ENCODE peak calls at places on chromosomes 6 and 20, in four cellular contexts. N, P, C and L are unnamed samples.

GRCh38 chr6:19311786-19312185 is 525.4 kb upstream of the ID4 start:
- DNase-seq in N (peak; percentile 31), P (no peak), C (no peak), L (no peak)

GRCh38 chr6:169691260-169691659 is 10.6 kb downstream of the WDR27 start:
- DNase-seq in N (no peak), P (no peak), C (no peak), L (no peak)

GRCh38 chr20:43689165-43689564 is 22.3 kb downstream of the MYBL2 start:
- DNase-seq in N (no peak), P (no peak), C (no peak), L (no peak)

GRCh38 chr6:89073014-89073620 is 7.4 kb upstream of the PNRC1 start:
- DNase-seq in N (no peak), P (no peak), C (peak; percentile 57), L (no peak)

GRCh38 chr6:77466055-77467028 is 3.1 kb upstream of the HTR1B start:
- DNase-seq in N (peak; percentile 61), P (peak; percentile 81), C (peak; percentile 20), L (peak; percentile 37)

GRCh38 chr20:44592366-44592765 is 10.0 kb downstream of the PKIG start:
- DNase-seq in N (no peak), P (no peak), C (no peak), L (no peak)

GRCh38 chr20:59808729-59809381 is 124.6 kb downstream of the SYCP2 start:
- DNase-seq in N (no peak), P (no peak), C (no peak), L (peak; percentile 1)

GRCh38 chr20:4491643-4492042 is 230.1 kb upstream of the PRND start:
- DNase-seq in N (no peak), P (no peak), C (no peak), L (no peak)

GRCh38 chr6:146460941-146461340 is 82.7 kb upstream of the RAB32 start:
- DNase-seq in N (no peak), P (no peak), C (no peak), L (no peak)

GRCh38 chr6:36319436-36319762 is 17.3 kb downstream of the BNIP5 start:
- DNase-seq in N (no peak), P (no peak), C (no peak), L (no peak)

GRCh38 chr6:143176090-143177021 is 115.7 kb downstream of the AIG1 start:
- DNase-seq in N (no peak), P (peak; percentile 97), C (no peak), L (no peak)

GRCh38 chr20:35502352-35502751 is 27.1 kb downstream of the C20orf173 start:
- DNase-seq in N (no peak), P (no peak), C (no peak), L (no peak)

GRCh38 chr20:11302436-11302835 is 615.3 kb upstream of the BTBD3 start:
- DNase-seq in N (no peak), P (no peak), C (no peak), L (no peak)

GRCh38 chr6:112207131-112207530 is 47.2 kb downstream of the LAMA4 start:
- DNase-seq in N (no peak), P (no peak), C (no peak), L (no peak)

GRCh38 chr20:45826381-45827019 is 612 bp downstream of the TNNC2 start:
- DNase-seq in N (no peak), P (peak; percentile 39), C (no peak), L (no peak)

GRCh38 chr20:34010405-34010895 is 16.7 kb downstream of the RALY start:
- DNase-seq in N (no peak), P (no peak), C (no peak), L (no peak)

GRCh38 chr6:25219581-25220249 is 59.5 kb upstream of the CARMIL1 start:
- DNase-seq in N (no peak), P (no peak), C (no peak), L (no peak)

GRCh38 chr6:24960991-24961475 is 25.3 kb upstream of the RIPOR2 start:
- DNase-seq in N (peak; percentile 52), P (no peak), C (no peak), L (no peak)

GRCh38 chr20:18722381-18722780 is 91.2 kb upstream of the SCP2D1 start:
- DNase-seq in N (no peak), P (no peak), C (no peak), L (no peak)

GRCh38 chr6:13383280-13384163 is 55.2 kb upstream of the TBC1D7 start:
- DNase-seq in N (no peak), P (no peak), C (peak; percentile 21), L (no peak)

GRCh38 chr6:9126845-9127560 is 691.7 kb upstream of the SLC35B3 start:
- DNase-seq in N (peak; percentile 88), P (peak; percentile 55), C (no peak), L (no peak)

GRCh38 chr6:108157972-108158441 is 7.8 kb upstream of the NR2E1 start:
- DNase-seq in N (no peak), P (no peak), C (no peak), L (no peak)

GRCh38 chr6:39948156-39948850 is 14.0 kb upstream of the MOCS1 start:
- DNase-seq in N (peak; percentile 14), P (no peak), C (peak; percentile 62), L (no peak)

GRCh38 chr6:170045563-170045960 is 245.3 kb downstream of the DLL1 start:
- DNase-seq in N (no peak), P (no peak), C (no peak), L (no peak)

GRCh38 chr6:144351338-144351737 is 66.2 kb downstream of the UTRN start:
- DNase-seq in N (no peak), P (no peak), C (no peak), L (no peak)

GRCh38 chr6:105344971-105345370 is 57.9 kb downstream of the PREP start:
- DNase-seq in N (no peak), P (no peak), C (no peak), L (no peak)
- H3K36me3 ChIP-seq in N (peaks cover 3% of the 10 kb centered on the region), P (no peaks in the 10 kb centered on the region), C (peaks cover 4% of the 10 kb centered on the region), L (peaks cover 21% of the 10 kb centered on the region)

DNA sequence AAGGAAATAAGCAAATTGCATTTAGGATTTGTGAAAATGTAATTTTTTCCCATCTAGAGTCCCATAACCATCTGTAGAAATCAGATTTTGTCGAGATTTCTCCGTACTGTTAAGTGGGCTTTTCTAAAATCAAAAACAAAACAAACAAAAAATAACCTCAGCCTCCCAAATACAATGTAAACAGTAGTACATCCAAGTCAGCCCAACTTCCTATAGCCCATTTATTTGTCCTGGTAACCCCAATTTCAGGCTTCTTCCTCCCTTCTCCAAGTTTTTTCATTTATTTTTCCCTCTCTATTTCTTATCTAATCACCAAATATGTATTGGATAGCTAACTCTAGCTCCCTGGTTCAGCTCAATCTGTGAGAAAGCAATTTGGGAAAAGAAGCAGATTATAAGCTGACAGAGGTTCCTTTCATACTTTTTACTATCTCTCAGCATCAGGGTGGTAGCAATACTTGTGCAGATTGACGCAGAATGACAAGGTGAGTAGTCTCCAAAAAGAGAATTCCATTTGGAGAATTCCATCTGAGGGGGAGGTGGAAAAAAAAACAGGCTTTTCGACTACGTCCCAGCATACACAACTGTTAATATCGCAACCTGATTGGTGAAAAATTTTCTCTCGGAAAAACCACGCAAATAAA is 132.6 kb upstream of the BTN3A2 start:
- DNase-seq in N (no peak), P (no peak), C (no peak), L (no peak)
- H3K4me3 ChIP-seq in N (peak overlapping the region; percentile 54), P (peak overlapping the region; percentile 59), C (no peak overlapping the region), L (no peak overlapping the region)

GRCh38 chr6:155647354-155647753 is 191.7 kb upstream of the NOX3 start:
- DNase-seq in N (peak; percentile 19), P (no peak), C (no peak), L (no peak)
- H3K36me3 ChIP-seq in N (no peaks in the 10 kb centered on the region), P (no peaks in the 10 kb centered on the region), C (no peaks in the 10 kb centered on the region), L (no peaks in the 10 kb centered on the region)

GRCh38 chr6:163356324-163356723 is 58.2 kb upstream of the QKI start:
- DNase-seq in N (peak; percentile 52), P (peak; percentile 80), C (no peak), L (peak; percentile 47)
- H3K4me3 ChIP-seq in N (no peak overlapping the region), P (no peak overlapping the region), C (no peak overlapping the region), L (no peak overlapping the region)

GRCh38 chr6:149581349-149581748 is 15.2 kb downstream of the GINM1 start:
- DNase-seq in N (no peak), P (no peak), C (no peak), L (no peak)
- H3K36me3 ChIP-seq in N (peaks cover 15% of the 10 kb centered on the region), P (no peaks in the 10 kb centered on the region), C (peaks cover 5% of the 10 kb centered on the region), L (peaks cover 16% of the 10 kb centered on the region)

GRCh38 chr6:111052171-111052570 is 35.1 kb upstream of the SLC16A10 start:
- DNase-seq in N (no peak), P (no peak), C (no peak), L (no peak)

GRCh38 chr6:111047244-111047643 is 40.1 kb upstream of the SLC16A10 start:
- DNase-seq in N (no peak), P (no peak), C (no peak), L (no peak)

DNA sequence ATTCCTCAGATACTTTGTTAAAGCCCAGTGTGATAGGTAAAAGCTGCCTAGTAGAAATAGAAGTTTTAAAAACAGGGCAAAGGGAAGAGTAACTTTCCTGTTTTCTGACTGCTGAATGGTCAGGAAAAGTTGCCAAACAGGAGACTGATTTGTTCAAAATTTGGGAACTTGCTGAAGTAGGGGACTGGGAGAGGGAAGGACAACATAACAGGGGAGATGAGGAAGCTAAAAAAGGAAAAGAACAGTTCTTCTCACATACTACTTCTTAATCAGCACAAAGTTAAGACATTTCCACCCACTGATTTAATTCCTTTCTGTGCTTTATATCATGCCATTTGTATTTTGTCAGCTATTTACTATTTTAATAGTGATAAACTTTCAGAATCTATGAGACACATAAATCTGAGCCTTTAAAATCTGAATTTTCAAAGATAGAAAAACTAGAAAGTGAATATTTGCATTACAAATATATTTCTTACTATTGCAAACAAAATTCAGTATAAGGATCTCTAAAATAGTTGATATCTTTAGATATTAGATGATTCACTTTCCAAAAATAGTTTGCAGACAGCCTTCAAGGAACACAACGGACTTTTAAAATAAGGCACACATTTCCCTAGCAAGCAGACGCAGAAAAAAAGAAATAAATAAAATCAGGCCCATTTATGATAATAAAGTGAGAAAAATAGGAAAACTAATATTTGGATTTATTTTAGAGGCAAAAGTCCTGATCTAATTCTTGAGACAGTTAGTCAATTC is 36.9 kb upstream of the SLC16A10 start:
- DNase-seq in N (no peak), P (no peak), C (no peak), L (no peak)
- H3K4me3 ChIP-seq in N (no peak overlapping the region), P (no peak overlapping the region), C (no peak overlapping the region), L (no peak overlapping the region)

DNA sequence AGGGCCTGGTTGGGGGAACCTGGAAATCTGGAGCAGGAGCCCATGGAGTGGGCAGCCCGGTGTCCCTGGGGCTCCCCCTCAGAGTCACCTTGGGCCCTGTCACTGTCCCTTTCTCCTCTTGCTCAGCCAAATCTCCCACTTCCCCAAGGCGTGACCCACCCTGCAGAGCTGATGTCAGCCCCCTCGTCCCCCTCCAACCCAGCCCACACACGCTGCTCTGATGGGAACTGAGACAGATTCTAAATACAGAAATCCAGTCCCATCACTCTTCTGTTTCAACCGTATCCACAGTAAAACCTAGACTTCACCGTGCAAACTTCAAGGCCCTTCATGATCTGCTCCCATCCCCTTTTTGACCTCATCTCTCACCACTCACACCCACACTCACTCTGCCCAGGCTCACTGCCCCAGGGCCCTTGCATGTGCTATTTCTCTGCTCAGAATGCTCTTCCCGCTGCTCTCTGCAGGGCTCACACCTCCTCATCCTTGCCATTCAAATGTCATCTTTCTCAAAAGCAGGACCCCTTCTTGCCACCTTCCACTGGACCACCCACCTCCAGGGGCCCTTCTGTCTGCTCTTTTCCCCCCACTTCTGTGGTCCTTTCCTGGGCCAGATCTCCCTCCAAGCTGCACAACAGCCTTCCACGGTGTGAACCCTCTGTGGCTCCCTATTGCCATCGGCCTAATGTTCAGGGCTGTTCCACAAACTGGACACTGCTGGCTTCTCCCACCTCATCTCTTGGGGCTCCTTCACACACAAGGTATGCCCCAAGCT is 16.6 kb downstream of the TGM2 start:
- DNase-seq in N (no peak), P (no peak), C (no peak), L (no peak)
- H3K36me3 ChIP-seq in N (no peaks in the 10 kb centered on the region), P (peaks cover 89% of the 10 kb centered on the region), C (peaks cover 9% of the 10 kb centered on the region), L (no peaks in the 10 kb centered on the region)